ENCODE peak calls at places on chromosome 13, in four cellular contexts. N is mucosa of gallbladder; Y is stimulated activated CD4-positive, alpha-beta T cell treated with anti-CD3 and anti-CD28 coated beads, Interleukin-4, amount 100 ng/mL, for 4 hours; B is right lobe of liver. K is an unnamed sample.

GRCh38 chr13:36965767-36966166 is 33.4 kb downstream of the ALG5 start:
- DNase-seq in N (no peak), B (no peak), Y (no peak), K (no peak)

GRCh38 chr13:76148926-76149325 is 512.8 kb downstream of the LMO7 start:
- DNase-seq in N (no peak), Y (no peak), B (no peak), K (no peak)

GRCh38 chr13:30158774-30159445 is 148.4 kb downstream of the KATNAL1 start:
- DNase-seq in B (no peak), Y (no peak), N (no peak), K (no peak)

GRCh38 chr13:25886438-25887214 is 165.2 kb downstream of the SHISA2 start:
- DNase-seq in B (no peak), Y (no peak), N (no peak), K (peak)

GRCh38 chr13:101025519-101025918 is 350.9 kb upstream of the TMTC4 start:
- DNase-seq in N (no peak), B (no peak), Y (no peak), K (no peak)

GRCh38 chr13:33405371-33405770 is 119.8 kb upstream of the STARD13 start:
- DNase-seq in B (no peak), Y (no peak), N (no peak), K (no peak)

GRCh38 chr13:42355118-42355840 is 83.3 kb downstream of the AKAP11 start:
- DNase-seq in N (no peak), B (no peak), Y (peak), K (peak)

GRCh38 chr13:59479629-59480028 is 684.1 kb downstream of the DIAPH3 start:
- DNase-seq in N (no peak), B (no peak), Y (no peak), K (no peak)

GRCh38 chr13:30798776-30799625 is 63.7 kb downstream of the ALOX5AP start:
- DNase-seq in N (no peak), Y (no peak), B (no peak), K (no peak)

GRCh38 chr13:49020940-49021548 is 45.3 kb downstream of the FNDC3A start:
- DNase-seq in Y (no peak), B (no peak), N (no peak), K (no peak)

GRCh38 chr13:66673401-66673800 is 556.7 kb downstream of the PCDH9 start:
- DNase-seq in B (no peak), N (no peak), Y (no peak), K (no peak)

GRCh38 chr13:35716644-35717170 is 240.2 kb upstream of the MAB21L1 start:
- DNase-seq in N (no peak), Y (no peak), B (no peak), K (no peak)

GRCh38 chr13:114106991-114107685 is 25.3 kb downstream of the RASA3 start:
- DNase-seq in B (peak), N (no peak), Y (no peak), K (no peak)

GRCh38 chr13:21567714-21568113 is 36.3 kb downstream of the MICU2 start:
- DNase-seq in Y (no peak), N (no peak), B (no peak), K (no peak)

GRCh38 chr13:76210262-76210661 is 574.1 kb downstream of the LMO7 start:
- DNase-seq in N (no peak), B (no peak), Y (no peak), K (no peak)

GRCh38 chr13:45473627-45474026 is 8.9 kb downstream of the COG3 start:
- DNase-seq in B (no peak), Y (no peak), N (no peak), K (peak)

GRCh38 chr13:50365683-50366391 is 350.6 kb downstream of the KCNRG start:
- DNase-seq in Y (peak), N (peak), B (no peak), K (peak)

K was measured in stimulated activated naive CD4-positive, alpha-beta T cell treated with Interleukin-2 at 50 U/mL for 16 hours.